ENCODE peak calls at places on chromosomes 4 and X, in seven cellular contexts. One of them, this sample, is unnamed.

GRCh38 chr4:164345756-164346155 is 408.2 kb upstream of the SMIM31 start:
- DNase-seq in heart left ventricle: no peak
- DNase-seq in tibial nerve: no peak
- DNase-seq in uterus: no peak
- DNase-seq in IMR-90: peak; percentile 11
- DNase-seq in testis: no peak
- DNase-seq in sigmoid colon: no peak
- DNase-seq in this sample: no peak

GRCh38 chr4:128601992-128602695 is 207.4 kb upstream of the JADE1 start:
- DNase-seq in heart left ventricle: no peak
- DNase-seq in sigmoid colon: no peak
- DNase-seq in IMR-90: peak; percentile 31
- DNase-seq in uterus: no peak
- DNase-seq in tibial nerve: no peak
- DNase-seq in testis: peak; percentile 46
- DNase-seq in this sample: no peak

GRCh38 chr4:68259191-68259590 is 13.7 kb upstream of the TMPRSS11B start:
- DNase-seq in uterus: no peak
- DNase-seq in heart left ventricle: no peak
- DNase-seq in tibial nerve: no peak
- DNase-seq in sigmoid colon: no peak
- DNase-seq in testis: no peak
- DNase-seq in IMR-90: no peak
- DNase-seq in this sample: no peak

GRCh38 chr4:188934320-188934975 is 795.2 kb downstream of the TRIML1 start:
- DNase-seq in tibial nerve: no peak
- DNase-seq in uterus: no peak
- DNase-seq in IMR-90: peak; percentile 81
- DNase-seq in heart left ventricle: no peak
- DNase-seq in testis: no peak
- DNase-seq in sigmoid colon: no peak
- DNase-seq in this sample: no peak

GRCh38 chr4:158823461-158823873 is 54.6 kb downstream of the FNIP2 start:
- DNase-seq in IMR-90: peak; percentile 58
- DNase-seq in testis: no peak
- DNase-seq in tibial nerve: no peak
- DNase-seq in heart left ventricle: no peak
- DNase-seq in uterus: no peak
- DNase-seq in sigmoid colon: no peak
- DNase-seq in this sample: no peak

GRCh38 chr4:48483777-48484493 is 792 bp downstream of the SLC10A4 start:
- DNase-seq in IMR-90: no peak
- DNase-seq in heart left ventricle: no peak
- DNase-seq in uterus: no peak
- DNase-seq in sigmoid colon: no peak
- DNase-seq in tibial nerve: no peak
- DNase-seq in testis: no peak
- DNase-seq in this sample: no peak

GRCh38 chr4:66681962-66682361 is 863.3 kb downstream of the CENPC start:
- DNase-seq in testis: no peak
- DNase-seq in IMR-90: peak; percentile 3
- DNase-seq in tibial nerve: no peak
- DNase-seq in sigmoid colon: no peak
- DNase-seq in heart left ventricle: no peak
- DNase-seq in uterus: no peak
- DNase-seq in this sample: no peak

GRCh38 chr4:74501579-74501978 is 56.6 kb downstream of the AREG start:
- DNase-seq in sigmoid colon: no peak
- DNase-seq in tibial nerve: no peak
- DNase-seq in uterus: no peak
- DNase-seq in heart left ventricle: no peak
- DNase-seq in IMR-90: peak; percentile 95
- DNase-seq in testis: no peak
- DNase-seq in this sample: no peak

GRCh38 chr4:68873218-68873502 is 57.4 kb downstream of the UGT2B10 start:
- DNase-seq in sigmoid colon: no peak
- DNase-seq in uterus: no peak
- DNase-seq in tibial nerve: no peak
- DNase-seq in IMR-90: no peak
- DNase-seq in heart left ventricle: no peak
- DNase-seq in testis: no peak
- DNase-seq in this sample: no peak

GRCh38 chr4:155599596-155599995 is 67.1 kb upstream of the GUCY1A1 start:
- DNase-seq in testis: no peak
- DNase-seq in IMR-90: no peak
- DNase-seq in sigmoid colon: no peak
- DNase-seq in heart left ventricle: no peak
- DNase-seq in uterus: no peak
- DNase-seq in tibial nerve: no peak
- DNase-seq in this sample: no peak

GRCh38 chr4:113826431-113826830 is 64.9 kb upstream of the CAMK2D start:
- DNase-seq in testis: no peak
- DNase-seq in sigmoid colon: no peak
- DNase-seq in tibial nerve: no peak
- DNase-seq in IMR-90: no peak
- DNase-seq in uterus: no peak
- DNase-seq in heart left ventricle: no peak
- DNase-seq in this sample: no peak

GRCh38 chr4:145406970-145407369 is 74.7 kb upstream of the SMAD1 start:
- DNase-seq in IMR-90: no peak
- DNase-seq in tibial nerve: no peak
- DNase-seq in uterus: no peak
- DNase-seq in testis: no peak
- DNase-seq in sigmoid colon: no peak
- DNase-seq in heart left ventricle: no peak
- DNase-seq in this sample: no peak

GRCh38 chr4:3354455-3354811 is 61.6 kb downstream of the RGS12 start:
- DNase-seq in testis: no peak
- DNase-seq in uterus: no peak
- DNase-seq in sigmoid colon: no peak
- DNase-seq in IMR-90: no peak
- DNase-seq in heart left ventricle: no peak
- DNase-seq in tibial nerve: no peak
- DNase-seq in this sample: no peak
- TF ChIP-seq POLR2A in testis: no peak
- TF ChIP-seq POLR2A in uterus: no peak
- TF ChIP-seq POLR2A in sigmoid colon: no peak
- TF ChIP-seq POLR2A in IMR-90: no peak
- TF ChIP-seq POLR2A in heart left ventricle: no peak
- TF ChIP-seq POLR2A in tibial nerve: no peak
- TF ChIP-seq POLR2A in this sample: no peak

GRCh38 chr4:150253416-150253815 is 175.2 kb downstream of the DCLK2 start:
- DNase-seq in sigmoid colon: no peak
- DNase-seq in tibial nerve: no peak
- DNase-seq in IMR-90: no peak
- DNase-seq in uterus: no peak
- DNase-seq in heart left ventricle: no peak
- DNase-seq in testis: no peak
- DNase-seq in this sample: no peak

GRCh38 chr4:150250998-150251651 is 172.9 kb downstream of the DCLK2 start:
- DNase-seq in sigmoid colon: no peak
- DNase-seq in IMR-90: no peak
- DNase-seq in heart left ventricle: no peak
- DNase-seq in testis: no peak
- DNase-seq in uterus: no peak
- DNase-seq in tibial nerve: no peak
- DNase-seq in this sample: no peak

GRCh38 chr4:150251752-150252190 is 173.5 kb downstream of the DCLK2 start:
- DNase-seq in heart left ventricle: no peak
- DNase-seq in testis: no peak
- DNase-seq in uterus: no peak
- DNase-seq in tibial nerve: no peak
- DNase-seq in sigmoid colon: peak; percentile 79
- DNase-seq in IMR-90: no peak
- DNase-seq in this sample: no peak

GRCh38 chr4:150252741-150253140 is 174.5 kb downstream of the DCLK2 start:
- DNase-seq in uterus: no peak
- DNase-seq in testis: no peak
- DNase-seq in heart left ventricle: no peak
- DNase-seq in sigmoid colon: no peak
- DNase-seq in IMR-90: no peak
- DNase-seq in tibial nerve: no peak
- DNase-seq in this sample: no peak

DNA sequence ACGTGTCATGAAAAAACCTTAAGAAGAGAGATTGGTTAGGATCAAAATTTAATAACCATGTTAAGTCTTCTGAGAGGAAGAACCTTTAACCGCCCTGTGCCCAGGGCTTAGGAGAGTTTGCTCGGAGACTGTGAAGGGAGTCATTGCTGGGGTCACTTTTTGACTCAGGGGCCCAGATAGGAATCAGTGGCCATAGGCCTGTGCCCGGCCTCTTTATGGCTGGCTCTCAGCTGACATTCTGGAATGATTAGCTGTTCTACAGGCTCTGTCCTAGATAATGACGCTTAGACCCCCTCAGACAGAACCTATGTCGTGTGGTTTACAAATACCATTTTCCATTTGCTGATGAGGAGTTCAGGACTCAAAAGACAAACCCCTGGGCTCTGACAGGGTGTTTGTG is 174.1 kb downstream of the DCLK2 start:
- DNase-seq in heart left ventricle: no peak
- DNase-seq in IMR-90: no peak
- DNase-seq in tibial nerve: no peak
- DNase-seq in uterus: no peak
- DNase-seq in sigmoid colon: no peak
- DNase-seq in testis: no peak
- DNase-seq in this sample: no peak
- H3K27ac ChIP-seq in heart left ventricle: no peak overlapping the region
- H3K27ac ChIP-seq in IMR-90: no peak overlapping the region
- H3K27ac ChIP-seq in tibial nerve: no peak overlapping the region
- H3K27ac ChIP-seq in uterus: no peak overlapping the region
- H3K27ac ChIP-seq in sigmoid colon: no peak overlapping the region
- H3K27ac ChIP-seq in testis: no peak overlapping the region
- H3K27ac ChIP-seq in this sample: no peak overlapping the region

DNA sequence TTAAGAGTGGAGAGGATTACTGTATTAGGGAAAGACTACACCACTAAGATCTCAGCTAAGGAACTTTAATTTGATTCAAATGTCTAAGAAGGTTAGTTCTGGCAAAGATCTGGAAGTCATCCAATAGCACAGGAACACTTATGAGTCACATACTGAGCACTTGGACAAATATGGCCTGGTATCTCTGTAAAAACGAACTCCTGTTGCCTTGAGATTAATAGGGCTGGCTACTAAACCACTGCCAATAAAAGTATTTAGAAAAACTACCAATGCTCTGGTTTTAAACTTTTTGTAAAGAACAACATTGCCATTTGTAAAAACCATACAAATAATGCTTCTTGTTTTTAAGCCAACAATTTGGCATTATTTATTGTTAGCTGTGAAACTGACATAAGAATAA is 70.5 kb downstream of the SEC24D start:
- DNase-seq in sigmoid colon: no peak
- DNase-seq in IMR-90: peak; percentile 99
- DNase-seq in testis: no peak
- DNase-seq in heart left ventricle: no peak
- DNase-seq in uterus: peak; percentile 52
- DNase-seq in tibial nerve: no peak
- DNase-seq in this sample: peak; percentile 44
- TF ChIP-seq POLR2A in sigmoid colon: no peak
- TF ChIP-seq POLR2A in IMR-90: no peak
- TF ChIP-seq POLR2A in testis: no peak
- TF ChIP-seq POLR2A in heart left ventricle: no peak
- TF ChIP-seq POLR2A in uterus: no peak
- TF ChIP-seq POLR2A in tibial nerve: no peak
- TF ChIP-seq POLR2A in this sample: no peak

DNA sequence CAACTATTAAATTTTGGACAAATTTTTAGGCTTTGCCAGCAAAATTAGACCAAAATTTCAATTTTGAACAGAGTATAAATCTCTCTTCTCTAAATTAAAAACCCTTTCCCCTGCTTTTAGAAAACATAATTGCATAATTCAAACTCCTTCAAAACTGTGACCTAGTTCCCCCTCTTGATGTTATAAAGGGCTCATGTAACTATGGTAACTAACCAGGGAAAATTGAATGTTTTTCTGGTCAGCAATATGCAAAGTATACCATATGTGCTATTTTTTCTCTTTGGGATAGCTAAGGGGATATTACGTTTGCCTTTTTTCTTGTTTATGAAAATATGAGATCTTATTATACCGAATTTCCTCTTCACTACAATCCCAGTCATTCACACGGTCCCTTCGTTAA is 5.1 kb upstream of the ING2 start:
- DNase-seq in sigmoid colon: no peak
- DNase-seq in heart left ventricle: no peak
- DNase-seq in uterus: no peak
- DNase-seq in tibial nerve: no peak
- DNase-seq in testis: no peak
- DNase-seq in IMR-90: no peak
- DNase-seq in this sample: no peak
- H3K27ac ChIP-seq in sigmoid colon: no peak overlapping the region
- H3K27ac ChIP-seq in heart left ventricle: no peak overlapping the region
- H3K27ac ChIP-seq in uterus: no peak overlapping the region
- H3K27ac ChIP-seq in tibial nerve: no peak overlapping the region
- H3K27ac ChIP-seq in testis: no peak overlapping the region
- H3K27ac ChIP-seq in IMR-90: no peak overlapping the region
- H3K27ac ChIP-seq in this sample: no peak overlapping the region

DNA sequence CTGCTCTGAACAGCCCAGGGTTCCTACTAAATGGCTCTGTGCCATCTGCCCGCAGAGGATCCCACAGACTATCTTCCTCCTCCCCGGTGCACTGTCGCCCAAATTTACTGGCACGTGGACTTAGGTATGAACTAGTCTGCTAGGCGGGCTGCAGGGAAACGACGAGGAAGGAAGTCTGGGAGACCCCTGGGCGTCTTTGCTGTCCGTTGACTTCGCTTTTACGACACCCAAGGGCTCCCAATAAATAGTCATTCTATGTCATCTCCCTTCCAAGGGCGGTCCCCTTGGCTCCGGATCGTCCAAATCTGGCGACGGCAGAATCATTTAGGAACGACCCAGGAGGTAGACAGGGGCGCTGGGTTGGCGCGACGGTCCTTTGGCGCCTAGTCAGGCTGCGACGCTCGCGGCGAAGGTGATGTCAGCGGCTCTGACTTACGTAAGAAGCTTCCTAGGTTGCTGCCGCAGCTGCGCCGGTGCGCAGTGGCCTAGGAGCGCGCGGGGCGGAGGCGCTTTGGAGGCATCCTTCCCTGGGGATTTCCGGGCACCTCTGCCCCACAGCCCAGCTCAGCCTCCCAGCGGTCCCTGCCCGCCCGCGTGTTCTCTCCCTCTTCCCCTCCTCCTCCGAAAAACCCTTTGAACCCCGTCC is 2.2 kb downstream of the NHS start:
- DNase-seq in tibial nerve: peak; percentile 16
- DNase-seq in heart left ventricle: peak; percentile 5
- DNase-seq in IMR-90: peak; percentile 61
- DNase-seq in sigmoid colon: peak; percentile 86
- DNase-seq in testis: peak; percentile 64
- DNase-seq in uterus: peak; percentile 43
- DNase-seq in this sample: no peak
- TF ChIP-seq POLR2A in tibial nerve: no peak
- TF ChIP-seq POLR2A in heart left ventricle: no peak
- TF ChIP-seq POLR2A in IMR-90: no peak
- TF ChIP-seq POLR2A in sigmoid colon: no peak
- TF ChIP-seq POLR2A in testis: no peak
- TF ChIP-seq POLR2A in uterus: no peak
- TF ChIP-seq POLR2A in this sample: no peak

GRCh38 chr4:151660676-151661075 is 100.1 kb downstream of the GATB start:
- DNase-seq in IMR-90: no peak
- DNase-seq in heart left ventricle: no peak
- DNase-seq in testis: no peak
- DNase-seq in tibial nerve: no peak
- DNase-seq in sigmoid colon: no peak
- DNase-seq in uterus: no peak
- DNase-seq in this sample: no peak
- H3K27ac ChIP-seq in IMR-90: no peak overlapping the region
- H3K27ac ChIP-seq in heart left ventricle: no peak overlapping the region
- H3K27ac ChIP-seq in testis: no peak overlapping the region
- H3K27ac ChIP-seq in tibial nerve: peak overlapping the region; percentile 84
- H3K27ac ChIP-seq in sigmoid colon: no peak overlapping the region
- H3K27ac ChIP-seq in uterus: no peak overlapping the region
- H3K27ac ChIP-seq in this sample: no peak overlapping the region